ENCODE peak calls at places on chromosomes 7 and 10, in ten cellular contexts. K is trophoblast cell, U is heart left ventricle, S is MM.1S, V is hepatocyte, E is sigmoid colon, Y is thoracic aorta, P is Peyer's patch, X is cardiac muscle cell, W is mammary epithelial cell. D is an unnamed sample.

GRCh38 chr7:67453981-67454380 is 457.3 kb downstream of the TYW1 start:
- DNase-seq in K (no peak), U (no peak), S (no peak), V (no peak), E (no peak), Y (no peak), P (no peak), X (no peak), W (no peak), D (no peak)

GRCh38 chr7:22192778-22193177 is 164.2 kb downstream of the RAPGEF5 start:
- DNase-seq in K (no peak), U (no peak), S (no peak), V (no peak), E (no peak), Y (no peak), P (no peak), X (no peak), W (no peak), D (no peak)

GRCh38 chr7:45101748-45102147 is 9.7 kb downstream of the TBRG4 start:
- DNase-seq in K (no peak), U (no peak), S (no peak), V (no peak), E (peak; percentile 54), Y (no peak), P (no peak), X (no peak), W (no peak), D (no peak)

GRCh38 chr7:99504281-99504602 is 220 bp upstream of the ZKSCAN5 start:
- DNase-seq in K (peak; percentile 99), U (no peak), S (no peak), V (no peak), E (no peak), Y (peak; percentile 95), P (no peak), X (no peak), W (no peak), D (no peak)

GRCh38 chr7:29854257-29854938 is 48.1 kb downstream of the WIPF3 start:
- DNase-seq in K (peak; percentile 33), U (no peak), S (no peak), V (peak; percentile 71), E (no peak), Y (no peak), P (no peak), X (peak; percentile 67), W (peak; percentile 11), D (no peak)

GRCh38 chr10:76675951-76676587 is 961.5 kb downstream of the KCNMA1 start:
- DNase-seq in K (no peak), U (peak; percentile 9), S (no peak), V (peak; percentile 28), E (peak; percentile 85), Y (peak; percentile 49), P (no peak), X (peak; percentile 8), W (peak; percentile 4), D (peak; percentile 82)

GRCh38 chr7:110119883-110120581 is 970.9 kb upstream of the LRRN3 start:
- DNase-seq in K (no peak), U (no peak), S (no peak), V (peak; percentile 5), E (no peak), Y (no peak), P (no peak), X (no peak), W (peak; percentile 55), D (no peak)

GRCh38 chr7:29538322-29538874 is 25.2 kb upstream of the PRR15 start:
- DNase-seq in K (no peak), U (no peak), S (no peak), V (peak; percentile 21), E (no peak), Y (no peak), P (no peak), X (peak; percentile 12), W (no peak), D (no peak)

GRCh38 chr10:94178475-94179251 is 184.1 kb downstream of the NOC3L start:
- DNase-seq in K (no peak), U (no peak), S (no peak), V (no peak), E (no peak), Y (no peak), P (no peak), X (peak; percentile 4), W (no peak), D (no peak)

GRCh38 chr7:30918676-30919075 is 7.0 kb downstream of the AQP1 start:
- DNase-seq in K (no peak), U (peak; percentile 13), S (no peak), V (no peak), E (peak; percentile 54), Y (no peak), P (peak; percentile 41), X (no peak), W (no peak), D (peak; percentile 39)

GRCh38 chr7:101882595-101883564 is 65.5 kb downstream of the CUX1 start:
- DNase-seq in K (peak; percentile 99), U (peak; percentile 83), S (no peak), V (peak; percentile 94), E (peak; percentile 97), Y (peak; percentile 90), P (peak; percentile 65), X (peak; percentile 100), W (peak; percentile 99), D (peak; percentile 86)

DNA sequence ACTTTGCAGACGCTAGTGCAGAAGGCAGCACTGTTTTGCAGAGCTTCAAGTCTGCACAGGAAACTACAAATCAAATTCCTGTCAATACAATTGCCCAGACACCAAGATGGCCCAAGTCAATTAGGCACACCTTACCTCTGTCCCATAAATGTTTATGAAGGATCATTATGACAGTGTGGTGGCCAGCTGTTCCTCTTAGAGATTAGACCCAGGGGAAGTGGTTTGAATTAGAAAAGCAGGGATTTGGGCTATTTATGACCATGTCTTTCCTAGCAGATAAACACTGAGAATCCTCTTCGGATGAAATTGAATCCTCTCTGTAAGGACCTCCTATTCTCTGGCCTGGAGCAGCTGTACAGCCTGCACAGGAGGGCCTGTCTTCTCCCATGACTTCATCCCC is 9.9 kb upstream of the NEUROG3 start:
- DNase-seq in K (no peak), U (no peak), S (no peak), V (no peak), E (no peak), Y (no peak), P (no peak), X (no peak), W (no peak), D (no peak)
- H3K9me3 ChIP-seq in K (no peaks in the 10 kb centered on the region), U (no peaks in the 10 kb centered on the region), S (no peaks in the 10 kb centered on the region), V (no peaks in the 10 kb centered on the region), E (no peaks in the 10 kb centered on the region), Y (no peaks in the 10 kb centered on the region), P (no peaks in the 10 kb centered on the region), X (no peaks in the 10 kb centered on the region), W (no peaks in the 10 kb centered on the region), D (no peaks in the 10 kb centered on the region)

GRCh38 chr10:11682267-11682683 is 59.9 kb upstream of the ECHDC3 start:
- DNase-seq in K (no peak), U (no peak), S (no peak), V (no peak), E (no peak), Y (no peak), P (no peak), X (no peak), W (no peak), D (no peak)
- H3K4me3 ChIP-seq in K (no peak overlapping the region), U (no peak overlapping the region), S (no peak overlapping the region), V (no peak overlapping the region), E (no peak overlapping the region), Y (no peak overlapping the region), P (no peak overlapping the region), X (no peak overlapping the region), W (no peak overlapping the region), D (no peak overlapping the region)

DNA sequence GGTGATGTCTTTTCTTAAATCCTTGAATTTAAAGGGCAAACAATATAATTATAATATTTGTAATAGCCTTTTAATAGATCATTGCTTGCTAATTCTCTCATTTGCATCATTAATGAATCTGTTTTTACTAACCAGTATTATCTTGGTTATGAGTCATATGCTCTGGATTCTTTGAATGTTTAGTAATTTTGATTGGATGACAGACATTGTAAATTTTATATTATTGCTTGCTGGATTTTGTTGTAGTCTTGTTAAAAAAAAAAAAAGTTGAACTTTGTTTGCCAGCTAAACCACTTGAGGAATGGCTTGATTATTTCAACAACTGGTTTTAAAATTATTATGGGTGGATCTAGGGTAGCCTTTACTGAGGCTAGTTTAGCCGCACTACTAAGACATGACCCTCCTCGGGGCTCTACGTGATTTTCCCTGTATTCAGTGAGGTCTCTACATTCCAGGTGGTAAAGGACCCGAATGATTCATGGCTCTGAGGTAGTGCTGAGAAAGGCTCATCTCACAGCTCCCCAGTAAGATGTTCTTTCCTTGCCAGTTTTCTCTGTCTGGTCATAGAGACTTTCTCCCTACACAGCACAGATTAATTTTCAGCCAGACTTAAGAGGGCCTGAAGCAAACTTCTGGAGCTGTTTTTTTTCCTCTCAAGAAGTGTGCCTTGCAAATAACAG is 8.5 kb downstream of the C10orf90 start:
- DNase-seq in K (no peak), U (no peak), S (no peak), V (peak; percentile 7), E (no peak), Y (no peak), P (no peak), X (peak; percentile 37), W (no peak), D (no peak)
- H3K9me3 ChIP-seq in K (no peaks in the 10 kb centered on the region), U (no peaks in the 10 kb centered on the region), S (no peaks in the 10 kb centered on the region), V (no peaks in the 10 kb centered on the region), E (no peaks in the 10 kb centered on the region), Y (no peaks in the 10 kb centered on the region), P (no peaks in the 10 kb centered on the region), X (no peaks in the 10 kb centered on the region), W (no peaks in the 10 kb centered on the region), D (no peaks in the 10 kb centered on the region)

GRCh38 chr10:74635655-74636054 is 190.7 kb upstream of the KAT6B start:
- DNase-seq in K (no peak), U (no peak), S (no peak), V (no peak), E (no peak), Y (no peak), P (no peak), X (no peak), W (no peak), D (no peak)
- H3K4me3 ChIP-seq in K (no peak overlapping the region), U (no peak overlapping the region), S (no peak overlapping the region), V (no peak overlapping the region), E (no peak overlapping the region), Y (no peak overlapping the region), P (no peak overlapping the region), X (no peak overlapping the region), W (no peak overlapping the region), D (no peak overlapping the region)

DNA sequence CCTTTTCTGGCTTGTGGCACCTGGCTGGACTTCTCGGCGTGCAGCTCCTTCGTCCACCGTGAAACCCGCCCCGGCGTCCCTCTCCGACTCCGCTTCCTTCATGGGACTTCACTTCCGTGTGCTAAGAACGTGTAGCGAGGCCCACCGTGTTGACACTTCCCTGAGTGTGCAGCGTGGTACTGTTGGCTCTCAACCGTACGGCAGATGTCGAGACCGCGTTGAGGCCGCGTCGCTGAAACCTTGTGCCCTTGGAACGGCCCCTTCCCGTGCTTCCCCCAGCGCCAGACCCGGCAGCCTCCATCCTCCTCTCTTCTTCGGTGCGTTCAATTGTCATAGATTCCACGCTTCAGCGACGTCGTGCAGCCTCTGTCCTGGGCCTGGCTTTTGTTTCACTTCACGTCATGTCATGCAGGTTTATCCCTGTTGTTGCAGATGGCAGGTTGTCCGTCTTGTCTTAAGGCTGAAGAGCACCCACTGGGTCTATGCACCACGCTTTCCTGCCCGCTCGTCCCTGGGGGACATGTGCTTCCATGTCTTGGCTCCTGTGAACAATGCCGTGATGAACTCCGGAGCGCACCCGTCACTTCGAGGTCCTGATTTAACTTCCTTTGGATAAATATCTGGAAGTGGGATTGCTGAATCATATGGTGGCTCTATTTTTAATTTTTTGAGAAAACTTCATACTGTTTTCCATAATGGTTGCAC is 465.3 kb downstream of the DNAJB6 start:
- DNase-seq in K (no peak), U (no peak), S (no peak), V (no peak), E (no peak), Y (no peak), P (no peak), X (no peak), W (no peak), D (no peak)
- H3K9me3 ChIP-seq in K (peaks cover 4% of the 10 kb centered on the region), U (no peaks in the 10 kb centered on the region), S (no peaks in the 10 kb centered on the region), V (no peaks in the 10 kb centered on the region), E (no peaks in the 10 kb centered on the region), Y (no peaks in the 10 kb centered on the region), P (no peaks in the 10 kb centered on the region), X (no peaks in the 10 kb centered on the region), W (peaks cover 37% of the 10 kb centered on the region), D (no peaks in the 10 kb centered on the region)